ENCODE peak calls at places on chromosomes 11 and 22, in ten cellular contexts. J is psoas muscle; L is AG08396; N is stimulated activated CD4-positive, alpha-beta T cell treated with anti-CD3 and anti-CD28 coated beads, Interleukin-1b, Interleukin-23, amount 100 ng/mL, for 24 hours; U is CD4-positive, alpha-beta T cell; O is fibroblast of the aortic adventitia; B is left ventricle myocardium inferior; V is T-cell; M is bronchial epithelial cell; H is AG04450. A is an unnamed sample.

GRCh38 chr22:50612715-50613221 is 12.2 kb downstream of the MAPK8IP2 start:
- DNase-seq in J (peak), L (peak), N (no peak), U (no peak), O (no peak), B (no peak), V (no peak), M (no peak), H (no peak), A (peak)

GRCh38 chr11:92141159-92141558 is 83.5 kb upstream of the FAT3 start:
- DNase-seq in J (no peak), L (no peak), N (no peak), U (no peak), O (no peak), B (no peak), V (no peak), M (no peak), H (no peak), A (no peak)

GRCh38 chr11:121070951-121071350 is 30.1 kb upstream of the TECTA start:
- DNase-seq in J (no peak), L (no peak), N (no peak), U (no peak), O (no peak), B (no peak), V (no peak), M (no peak), H (no peak), A (no peak)

GRCh38 chr22:20211409-20211996 is 56.6 kb downstream of the RTN4R start:
- DNase-seq in J (no peak), L (no peak), N (no peak), U (no peak), O (no peak), B (no peak), V (no peak), M (no peak), H (no peak), A (no peak)

GRCh38 chr11:11537372-11537771 is 84.4 kb downstream of the GALNT18 start:
- DNase-seq in J (no peak), L (no peak), N (no peak), U (no peak), O (no peak), B (no peak), V (no peak), M (no peak), H (no peak), A (no peak)

GRCh38 chr11:119108151-119108856 is 1.2 kb downstream of the C2CD2L start:
- DNase-seq in J (no peak), L (peak), N (no peak), U (no peak), O (peak), B (no peak), V (no peak), M (peak), H (no peak), A (peak)

GRCh38 chr11:93464938-93465337 is 78.3 kb downstream of the SMCO4 start:
- DNase-seq in J (no peak), L (no peak), N (no peak), U (no peak), O (no peak), B (no peak), V (no peak), M (no peak), H (no peak), A (no peak)

GRCh38 chr11:65053826-65054503 is 4.4 kb downstream of the NAALADL1 start:
- DNase-seq in J (no peak), L (no peak), N (no peak), U (no peak), O (no peak), B (no peak), V (no peak), M (no peak), H (no peak), A (no peak)

GRCh38 chr22:23856721-23857605 is 712 bp upstream of the SLC2A11 start:
- DNase-seq in J (peak), L (peak), N (no peak), U (no peak), O (peak), B (no peak), V (no peak), M (peak), H (no peak), A (peak)

GRCh38 chr11:70210051-70210501 is 7.0 kb downstream of the FADD start:
- DNase-seq in J (no peak), L (no peak), N (no peak), U (no peak), O (peak), B (no peak), V (no peak), M (no peak), H (no peak), A (no peak)

GRCh38 chr11:96447208-96447607 is 57.4 kb downstream of the JRKL start:
- DNase-seq in J (no peak), L (no peak), N (no peak), U (no peak), O (no peak), B (no peak), V (no peak), M (no peak), H (no peak), A (no peak)

GRCh38 chr11:70399681-70400112 is 1.4 kb downstream of the CTTN start:
- DNase-seq in J (peak), L (peak), N (no peak), U (no peak), O (peak), B (peak), V (no peak), M (peak), H (peak), A (peak)

GRCh38 chr11:2462092-2462985 is 17.5 kb downstream of the KCNQ1 start:
- DNase-seq in J (no peak), L (no peak), N (no peak), U (no peak), O (no peak), B (no peak), V (no peak), M (no peak), H (no peak), A (no peak)

GRCh38 chr22:23878219-23878618 is 16.0 kb upstream of the MIF start:
- DNase-seq in J (peak), L (no peak), N (no peak), U (no peak), O (no peak), B (peak), V (no peak), M (no peak), H (no peak), A (no peak)

GRCh38 chr11:2314525-2315394 is 12.9 kb downstream of the TSPAN32 start:
- DNase-seq in J (peak), L (peak), N (no peak), U (no peak), O (peak), B (peak), V (no peak), M (no peak), H (peak), A (peak)

GRCh38 chr11:102829671-102830070 is 13.7 kb downstream of the MMP3 start:
- DNase-seq in J (no peak), L (no peak), N (no peak), U (no peak), O (no peak), B (no peak), V (no peak), M (peak), H (no peak), A (no peak)

GRCh38 chr11:128291835-128292234 is 295.5 kb downstream of the ETS1 start:
- DNase-seq in J (no peak), L (no peak), N (no peak), U (peak), O (no peak), B (no peak), V (peak), M (no peak), H (no peak), A (peak)

GRCh38 chr11:69825037-69825834 is 6.0 kb upstream of the FGF3 start:
- DNase-seq in J (peak), L (no peak), N (no peak), U (no peak), O (no peak), B (no peak), V (no peak), M (no peak), H (no peak), A (peak)

GRCh38 chr11:6175440-6175839 is 5.3 kb upstream of the OR52B2 start:
- DNase-seq in J (no peak), L (no peak), N (no peak), U (no peak), O (no peak), B (no peak), V (no peak), M (no peak), H (no peak), A (no peak)

GRCh38 chr22:38415561-38416321 is 39.3 kb downstream of the KCNJ4 start:
- DNase-seq in J (peak), L (no peak), N (no peak), U (no peak), O (no peak), B (peak), V (no peak), M (no peak), H (no peak), A (no peak)

GRCh38 chr11:27459191-27459590 is 13.4 kb downstream of the LGR4 start:
- DNase-seq in J (no peak), L (no peak), N (no peak), U (no peak), O (no peak), B (no peak), V (no peak), M (no peak), H (no peak), A (no peak)

GRCh38 chr11:132312616-132313210 is 942.3 kb downstream of the NTM start:
- DNase-seq in J (no peak), L (peak), N (no peak), U (no peak), O (peak), B (no peak), V (no peak), M (peak), H (no peak), A (no peak)

GRCh38 chr22:42277988-42278776 is 7.7 kb upstream of the TCF20 start:
- DNase-seq in J (peak), L (no peak), N (no peak), U (no peak), O (no peak), B (no peak), V (no peak), M (no peak), H (no peak), A (no peak)

GRCh38 chr22:22187299-22187698 is 57.3 kb upstream of the VPREB1 start:
- DNase-seq in J (no peak), L (no peak), N (no peak), U (no peak), O (no peak), B (no peak), V (no peak), M (no peak), H (no peak), A (no peak)

GRCh38 chr11:118622376-118623290 is 15.2 kb downstream of the PHLDB1 start:
- DNase-seq in J (peak), L (peak), N (no peak), U (no peak), O (peak), B (peak), V (no peak), M (peak), H (no peak), A (no peak)

GRCh38 chr11:27392715-27393114 is 29.7 kb upstream of the CCDC34 start:
- DNase-seq in J (no peak), L (peak), N (no peak), U (no peak), O (peak), B (no peak), V (no peak), M (peak), H (peak), A (no peak)

GRCh38 chr11:84890706-84891105 is 736.4 kb downstream of the DLG2 start:
- DNase-seq in J (peak), L (no peak), N (no peak), U (no peak), O (no peak), B (no peak), V (no peak), M (no peak), H (no peak), A (no peak)

GRCh38 chr11:1356007-1356435 is 33.7 kb upstream of the BRSK2 start:
- DNase-seq in J (peak), L (no peak), N (no peak), U (no peak), O (peak), B (no peak), V (no peak), M (no peak), H (no peak), A (no peak)

GRCh38 chr11:112999518-112999917 is 38.3 kb downstream of the NCAM1 start:
- DNase-seq in J (no peak), L (no peak), N (no peak), U (no peak), O (no peak), B (no peak), V (no peak), M (peak), H (no peak), A (no peak)

GRCh38 chr11:121722431-121723256 is 269.9 kb upstream of the SORL1-AS1 start:
- DNase-seq in J (peak), L (peak), N (no peak), U (no peak), O (peak), B (peak), V (no peak), M (peak), H (peak), A (peak)

GRCh38 chr22:23575601-23576000 is 4.5 kb downstream of the IGLL1 start:
- DNase-seq in J (peak), L (no peak), N (no peak), U (no peak), O (no peak), B (no peak), V (no peak), M (no peak), H (no peak), A (no peak)

GRCh38 chr11:68757711-68758110 is 6.4 kb upstream of the TESMIN start:
- DNase-seq in J (no peak), L (no peak), N (no peak), U (no peak), O (no peak), B (no peak), V (no peak), M (no peak), H (no peak), A (no peak)

GRCh38 chr22:36065775-36066544 is 37.3 kb upstream of the RBFOX2 start:
- DNase-seq in J (peak), L (peak), N (peak), U (peak), O (peak), B (peak), V (peak), M (peak), H (peak), A (peak)

GRCh38 chr11:116694017-116694725 is 78.6 kb downstream of the BUD13 start:
- DNase-seq in J (no peak), L (no peak), N (no peak), U (no peak), O (no peak), B (no peak), V (no peak), M (no peak), H (no peak), A (no peak)

GRCh38 chr11:12889243-12889642 is 119.9 kb upstream of the RASSF10 start:
- DNase-seq in J (no peak), L (peak), N (no peak), U (no peak), O (peak), B (peak), V (no peak), M (peak), H (no peak), A (no peak)

GRCh38 chr11:107741044-107741823 is 29.4 kb upstream of the SLN start:
- DNase-seq in J (no peak), L (peak), N (no peak), U (no peak), O (peak), B (no peak), V (no peak), M (peak), H (peak), A (no peak)

GRCh38 chr11:64747961-64748715 is 4.2 kb upstream of the RASGRP2 start:
- DNase-seq in J (peak), L (peak), N (no peak), U (no peak), O (peak), B (peak), V (no peak), M (peak), H (peak), A (no peak)

GRCh38 chr11:65915101-65915820 is 3.6 kb downstream of the C11orf68 start:
- DNase-seq in J (no peak), L (no peak), N (no peak), U (no peak), O (no peak), B (no peak), V (no peak), M (no peak), H (no peak), A (no peak)

GRCh38 chr11:126417463-126417862 is 62.0 kb downstream of the ST3GAL4 start:
- DNase-seq in J (no peak), L (no peak), N (no peak), U (no peak), O (no peak), B (no peak), V (no peak), M (peak), H (no peak), A (no peak)